ENCODE peak calls at places on chromosomes 13 and 19, in eight cellular contexts. H, L, G, I, O, Q, F and Y are unnamed samples.

GRCh38 chr19:18940791-18941627 is at the start of gene HOMER3:
- DNase-seq in H (no peak), L (peak; percentile 88), G (peak; percentile 85), I (no peak), O (peak; percentile 91), Q (peak; percentile 91), F (peak; percentile 83), Y (peak; percentile 76)

GRCh38 chr19:821228-821975 is at the start of gene PLPPR3:
- DNase-seq in H (no peak), L (no peak), G (no peak), I (no peak), O (no peak), Q (peak; percentile 28), F (no peak), Y (no peak)

GRCh38 chr19:51375504-51376221 is 3.2 kb upstream of the NKG7 start:
- DNase-seq in H (no peak), L (no peak), G (no peak), I (no peak), O (no peak), Q (no peak), F (no peak), Y (no peak)

GRCh38 chr19:4759388-4760284 is 31.9 kb upstream of the FEM1A start:
- DNase-seq in H (peak; percentile 21), L (peak; percentile 89), G (peak; percentile 93), I (peak; percentile 20), O (peak; percentile 96), Q (peak; percentile 82), F (peak; percentile 85), Y (peak; percentile 79)

GRCh38 chr13:112887151-112887550 is 81.9 kb upstream of the MCF2L start:
- DNase-seq in H (no peak), L (no peak), G (no peak), I (no peak), O (no peak), Q (no peak), F (no peak), Y (no peak)

GRCh38 chr13:44760434-44760833 is 184.3 kb upstream of the TSC22D1 start:
- DNase-seq in H (no peak), L (no peak), G (no peak), I (no peak), O (no peak), Q (no peak), F (no peak), Y (no peak)

GRCh38 chr13:92136449-92137180 is 738.2 kb downstream of the GPC5 start:
- DNase-seq in H (no peak), L (no peak), G (no peak), I (no peak), O (no peak), Q (no peak), F (no peak), Y (no peak)

GRCh38 chr19:16328824-16329482 is 4.3 kb downstream of the KLF2 start:
- DNase-seq in H (no peak), L (no peak), G (no peak), I (no peak), O (no peak), Q (peak; percentile 45), F (no peak), Y (no peak)

GRCh38 chr19:2270157-2270571 is 11.8 kb downstream of the PEAK3 start:
- DNase-seq in H (no peak), L (peak; percentile 61), G (peak; percentile 54), I (no peak), O (peak; percentile 84), Q (peak; percentile 72), F (peak; percentile 62), Y (peak; percentile 60)

GRCh38 chr19:53877361-53877766 is 4.6 kb upstream of the PRKCG start:
- DNase-seq in H (no peak), L (no peak), G (no peak), I (no peak), O (no peak), Q (no peak), F (no peak), Y (no peak)

GRCh38 chr19:737591-738093 is 13.3 kb upstream of the MISP start:
- DNase-seq in H (no peak), L (peak; percentile 59), G (peak; percentile 72), I (no peak), O (no peak), Q (peak; percentile 56), F (peak; percentile 47), Y (no peak)

GRCh38 chr13:22107549-22107948 is 436.7 kb downstream of the FGF9 start:
- DNase-seq in H (no peak), L (no peak), G (no peak), I (no peak), O (no peak), Q (no peak), F (no peak), Y (no peak)

GRCh38 chr13:23378009-23378632 is 55.4 kb downstream of the SACS start:
- DNase-seq in H (peak; percentile 99), L (no peak), G (peak; percentile 19), I (no peak), O (no peak), Q (no peak), F (peak; percentile 41), Y (peak; percentile 38)

GRCh38 chr13:27533155-27533643 is 82.8 kb upstream of the MTIF3 start:
- DNase-seq in H (peak; percentile 23), L (peak; percentile 90), G (peak; percentile 87), I (no peak), O (peak; percentile 94), Q (peak; percentile 83), F (peak; percentile 62), Y (peak; percentile 54)

GRCh38 chr19:2041686-2042484 is 9.2 kb downstream of the MKNK2 start:
- DNase-seq in H (no peak), L (peak; percentile 99), G (peak; percentile 99), I (peak; percentile 89), O (peak; percentile 100), Q (peak; percentile 99), F (peak; percentile 99), Y (peak; percentile 96)

GRCh38 chr13:91141619-91142061 is 205.8 kb upstream of the MIR17HG start:
- DNase-seq in H (no peak), L (no peak), G (no peak), I (no peak), O (no peak), Q (no peak), F (no peak), Y (no peak)

GRCh38 chr19:49888478-49888901 is 8.2 kb downstream of the IL4I1 start:
- DNase-seq in H (no peak), L (no peak), G (no peak), I (no peak), O (no peak), Q (no peak), F (no peak), Y (no peak)

GRCh38 chr19:22976248-22976647 is 26.7 kb downstream of the ZNF728 start:
- DNase-seq in H (no peak), L (no peak), G (no peak), I (no peak), O (no peak), Q (no peak), F (no peak), Y (no peak)

GRCh38 chr19:46040952-46041500 is at the start of gene IGFL4:
- DNase-seq in H (no peak), L (no peak), G (no peak), I (no peak), O (no peak), Q (no peak), F (no peak), Y (no peak)

GRCh38 chr13:23692816-23693215 is 122.6 kb downstream of the TNFRSF19 start:
- DNase-seq in H (no peak), L (no peak), G (no peak), I (no peak), O (no peak), Q (no peak), F (no peak), Y (no peak)

GRCh38 chr13:92537485-92537884 is 689.1 kb upstream of the GPC6 start:
- DNase-seq in H (no peak), L (no peak), G (no peak), I (no peak), O (no peak), Q (no peak), F (no peak), Y (no peak)

GRCh38 chr13:41458187-41458938 is 1.0 kb downstream of the RGCC start:
- DNase-seq in H (no peak), L (peak; percentile 41), G (peak; percentile 36), I (peak; percentile 12), O (peak; percentile 77), Q (no peak), F (peak; percentile 29), Y (no peak)

GRCh38 chr19:48859711-48860572 is 8.5 kb downstream of the PLEKHA4 start:
- DNase-seq in H (no peak), L (no peak), G (no peak), I (no peak), O (peak; percentile 84), Q (no peak), F (no peak), Y (no peak)

GRCh38 chr19:46951236-46951986 is 68.2 kb upstream of the NPAS1 start:
- DNase-seq in H (no peak), L (no peak), G (peak; percentile 88), I (no peak), O (no peak), Q (no peak), F (no peak), Y (no peak)

GRCh38 chr13:108993346-108993745 is 363.9 kb downstream of the MYO16 start:
- DNase-seq in H (peak; percentile 4), L (no peak), G (no peak), I (no peak), O (no peak), Q (no peak), F (no peak), Y (no peak)

GRCh38 chr19:14775855-14776254 is 2.5 kb downstream of the ADGRE2 start:
- DNase-seq in H (no peak), L (peak; percentile 24), G (peak; percentile 17), I (no peak), O (peak; percentile 74), Q (no peak), F (no peak), Y (no peak)
- H3K4me3 ChIP-seq in H (peak overlapping the region; percentile 42), L (no peak overlapping the region), G (no peak overlapping the region), I (peak overlapping the region; percentile 60), O (peak overlapping the region; percentile 40), Q (no peak overlapping the region), F (no peak overlapping the region), Y (peak overlapping the region; percentile 23)

GRCh38 chr13:39770514-39770913 is 115.1 kb downstream of the COG6 start:
- DNase-seq in H (no peak), L (no peak), G (no peak), I (no peak), O (no peak), Q (no peak), F (no peak), Y (no peak)
- H3K4me3 ChIP-seq in H (no peak overlapping the region), L (no peak overlapping the region), G (no peak overlapping the region), I (no peak overlapping the region), O (no peak overlapping the region), Q (no peak overlapping the region), F (no peak overlapping the region), Y (no peak overlapping the region)

GRCh38 chr13:98171806-98172569 is 5.1 kb downstream of the RNF113B start:
- DNase-seq in H (no peak), L (peak; percentile 39), G (no peak), I (no peak), O (peak; percentile 65), Q (peak; percentile 38), F (peak; percentile 34), Y (peak; percentile 26)
- H3K4me3 ChIP-seq in H (peak overlapping the region; percentile 13), L (no peak overlapping the region), G (no peak overlapping the region), I (peak overlapping the region; percentile 24), O (peak overlapping the region; percentile 21), Q (no peak overlapping the region), F (no peak overlapping the region), Y (peak overlapping the region; percentile 14)

DNA sequence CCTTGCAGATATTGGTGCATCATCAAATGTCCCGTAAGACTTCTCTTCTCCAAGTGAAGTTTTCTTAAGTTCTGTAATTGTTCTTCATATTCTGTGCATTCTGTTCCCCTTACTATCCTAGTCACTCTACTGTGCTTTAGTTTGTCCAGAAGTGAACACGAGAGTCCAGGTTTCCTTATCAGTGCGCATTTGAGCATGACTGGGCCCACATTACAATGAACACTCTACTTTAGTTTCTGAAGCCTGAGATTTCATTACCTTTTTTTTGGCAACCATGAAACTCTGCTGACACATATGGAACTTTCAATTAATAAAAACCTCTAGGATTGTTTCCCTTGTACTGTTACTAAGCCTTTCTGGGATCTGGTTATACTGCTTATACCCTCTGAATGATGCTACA is 270.0 kb downstream of the KCNRG start:
- DNase-seq in H (no peak), L (no peak), G (no peak), I (no peak), O (no peak), Q (no peak), F (no peak), Y (no peak)
- H3K4me3 ChIP-seq in H (no peak overlapping the region), L (no peak overlapping the region), G (no peak overlapping the region), I (no peak overlapping the region), O (no peak overlapping the region), Q (no peak overlapping the region), F (no peak overlapping the region), Y (no peak overlapping the region)